ENCODE peak calls at places on chromosomes 11 and 22, in five cellular contexts. One of them, this sample, is unnamed.

GRCh38 chr11:4610258-4610935 is 2.4 kb upstream of the TRIM68 start:
- DNase-seq in left colon: no peak
- DNase-seq in activated CD4-positive, alpha-beta T cell treated with anti-CD3 and anti-CD28 coated beads, Interleukin-2, amount 50 U/mL, for 24 hours: no peak
- DNase-seq in fibroblast of lung: peak
- DNase-seq in NAMALWA: no peak
- DNase-seq in this sample: peak

GRCh38 chr11:128039140-128040021 is 548.0 kb downstream of the ETS1 start:
- DNase-seq in left colon: peak
- DNase-seq in activated CD4-positive, alpha-beta T cell treated with anti-CD3 and anti-CD28 coated beads, Interleukin-2, amount 50 U/mL, for 24 hours: peak
- DNase-seq in fibroblast of lung: peak
- DNase-seq in NAMALWA: peak
- DNase-seq in this sample: peak

GRCh38 chr11:87101956-87102355 is 64.2 kb downstream of the TMEM135 start:
- DNase-seq in left colon: no peak
- DNase-seq in activated CD4-positive, alpha-beta T cell treated with anti-CD3 and anti-CD28 coated beads, Interleukin-2, amount 50 U/mL, for 24 hours: no peak
- DNase-seq in fibroblast of lung: no peak
- DNase-seq in NAMALWA: no peak
- DNase-seq in this sample: no peak

GRCh38 chr11:117096140-117096972 is 1.9 kb downstream of the SIK3 start:
- DNase-seq in left colon: peak
- DNase-seq in activated CD4-positive, alpha-beta T cell treated with anti-CD3 and anti-CD28 coated beads, Interleukin-2, amount 50 U/mL, for 24 hours: peak
- DNase-seq in fibroblast of lung: peak
- DNase-seq in NAMALWA: peak
- DNase-seq in this sample: peak

GRCh38 chr22:36411589-36412258 is 24.0 kb upstream of the MYH9 start:
- DNase-seq in left colon: peak
- DNase-seq in activated CD4-positive, alpha-beta T cell treated with anti-CD3 and anti-CD28 coated beads, Interleukin-2, amount 50 U/mL, for 24 hours: no peak
- DNase-seq in fibroblast of lung: no peak
- DNase-seq in NAMALWA: peak
- DNase-seq in this sample: peak

GRCh38 chr11:64998141-64998540 is 1.4 kb upstream of the BATF2 start:
- DNase-seq in left colon: no peak
- DNase-seq in activated CD4-positive, alpha-beta T cell treated with anti-CD3 and anti-CD28 coated beads, Interleukin-2, amount 50 U/mL, for 24 hours: no peak
- DNase-seq in fibroblast of lung: no peak
- DNase-seq in NAMALWA: no peak
- DNase-seq in this sample: peak

GRCh38 chr11:47359586-47359985 is 7.1 kb upstream of the MYBPC3 start:
- DNase-seq in left colon: no peak
- DNase-seq in activated CD4-positive, alpha-beta T cell treated with anti-CD3 and anti-CD28 coated beads, Interleukin-2, amount 50 U/mL, for 24 hours: no peak
- DNase-seq in fibroblast of lung: no peak
- DNase-seq in NAMALWA: no peak
- DNase-seq in this sample: no peak

GRCh38 chr11:59815754-59816153 is 5.2 kb upstream of the MRPL16 start:
- DNase-seq in left colon: no peak
- DNase-seq in activated CD4-positive, alpha-beta T cell treated with anti-CD3 and anti-CD28 coated beads, Interleukin-2, amount 50 U/mL, for 24 hours: no peak
- DNase-seq in fibroblast of lung: no peak
- DNase-seq in NAMALWA: no peak
- DNase-seq in this sample: no peak

This sample was measured in SJCRH30.